ENCODE peak calls at places on chromosomes 5 and 9, in four cellular contexts. One of them, this sample, is unnamed.

GRCh38 chr5:135596364-135596763 is 17.6 kb upstream of the CXCL14 start:
- DNase-seq in SK-N-SH: no peak
- DNase-seq in mesothelial cell of epicardium: no peak
- DNase-seq in GM23338: no peak
- DNase-seq in this sample: no peak

GRCh38 chr5:138180183-138180782 is 1.4 kb downstream of the KIF20A start:
- DNase-seq in SK-N-SH: peak
- DNase-seq in mesothelial cell of epicardium: no peak
- DNase-seq in GM23338: peak
- DNase-seq in this sample: peak

GRCh38 chr9:11319477-11320060 is 706.8 kb upstream of the PTPRD start:
- DNase-seq in SK-N-SH: peak
- DNase-seq in mesothelial cell of epicardium: no peak
- DNase-seq in GM23338: peak
- DNase-seq in this sample: no peak

GRCh38 chr5:132491368-132492364 is 1.1 kb upstream of the IRF1 start:
- DNase-seq in SK-N-SH: no peak
- DNase-seq in mesothelial cell of epicardium: no peak
- DNase-seq in GM23338: peak
- DNase-seq in this sample: no peak

GRCh38 chr5:138025285-138025684 is 7.6 kb downstream of the FAM13B start:
- DNase-seq in SK-N-SH: no peak
- DNase-seq in mesothelial cell of epicardium: no peak
- DNase-seq in GM23338: no peak
- DNase-seq in this sample: no peak

GRCh38 chr5:31531543-31531887 is 378 bp downstream of the DROSHA start:
- DNase-seq in SK-N-SH: peak
- DNase-seq in mesothelial cell of epicardium: no peak
- DNase-seq in GM23338: no peak
- DNase-seq in this sample: peak

GRCh38 chr9:125074976-125075375 is 68.4 kb downstream of the SCAI start:
- DNase-seq in SK-N-SH: no peak
- DNase-seq in mesothelial cell of epicardium: no peak
- DNase-seq in GM23338: no peak
- DNase-seq in this sample: no peak

GRCh38 chr9:16445141-16445920 is 425.1 kb downstream of the BNC2 start:
- DNase-seq in SK-N-SH: no peak
- DNase-seq in mesothelial cell of epicardium: no peak
- DNase-seq in GM23338: no peak
- DNase-seq in this sample: no peak

GRCh38 chr9:113973226-113973625 is 97.1 kb downstream of the ZNF618 start:
- DNase-seq in SK-N-SH: no peak
- DNase-seq in mesothelial cell of epicardium: no peak
- DNase-seq in GM23338: no peak
- DNase-seq in this sample: no peak

GRCh38 chr5:156481741-156482140 is 154.8 kb downstream of the SGCD start:
- DNase-seq in SK-N-SH: no peak
- DNase-seq in mesothelial cell of epicardium: no peak
- DNase-seq in GM23338: no peak
- DNase-seq in this sample: no peak

GRCh38 chr9:111805841-111806241 is 11.1 kb upstream of the SHOC1 start:
- DNase-seq in SK-N-SH: no peak
- DNase-seq in mesothelial cell of epicardium: no peak
- DNase-seq in GM23338: no peak
- DNase-seq in this sample: no peak

GRCh38 chr5:123785160-123786001 is 273.4 kb downstream of the CSNK1G3 start:
- DNase-seq in SK-N-SH: peak
- DNase-seq in mesothelial cell of epicardium: no peak
- DNase-seq in GM23338: peak
- DNase-seq in this sample: no peak

GRCh38 chr9:114348906-114349482 is 19.3 kb downstream of the ORM2 start:
- DNase-seq in SK-N-SH: no peak
- DNase-seq in mesothelial cell of epicardium: no peak
- DNase-seq in GM23338: peak
- DNase-seq in this sample: peak

GRCh38 chr9:93468763-93469456 is 15.5 kb upstream of the FAM120AOS start:
- DNase-seq in SK-N-SH: no peak
- DNase-seq in mesothelial cell of epicardium: no peak
- DNase-seq in GM23338: no peak
- DNase-seq in this sample: no peak

GRCh38 chr5:31459594-31459993 is 72.3 kb downstream of the DROSHA start:
- DNase-seq in SK-N-SH: no peak
- DNase-seq in mesothelial cell of epicardium: no peak
- DNase-seq in GM23338: no peak
- DNase-seq in this sample: no peak

GRCh38 chr5:156800982-156801381 is 49.1 kb upstream of the PPP1R2B start:
- DNase-seq in SK-N-SH: no peak
- DNase-seq in mesothelial cell of epicardium: no peak
- DNase-seq in GM23338: peak
- DNase-seq in this sample: no peak

GRCh38 chr9:97740848-97741821 is 44.0 kb upstream of the XPA start:
- DNase-seq in SK-N-SH: peak
- DNase-seq in mesothelial cell of epicardium: peak
- DNase-seq in GM23338: peak
- DNase-seq in this sample: peak

GRCh38 chr5:43115968-43116367 is 4.7 kb upstream of the ZNF131 start:
- DNase-seq in SK-N-SH: no peak
- DNase-seq in mesothelial cell of epicardium: no peak
- DNase-seq in GM23338: no peak
- DNase-seq in this sample: no peak

GRCh38 chr5:43121565-43122484 is 1.1 kb downstream of the ZNF131 start:
- DNase-seq in SK-N-SH: peak
- DNase-seq in mesothelial cell of epicardium: no peak
- DNase-seq in GM23338: peak
- DNase-seq in this sample: peak

GRCh38 chr5:43117092-43117491 is 3.6 kb upstream of the ZNF131 start:
- DNase-seq in SK-N-SH: no peak
- DNase-seq in mesothelial cell of epicardium: no peak
- DNase-seq in GM23338: no peak
- DNase-seq in this sample: no peak

GRCh38 chr5:43123887-43124286 is 3.2 kb downstream of the ZNF131 start:
- DNase-seq in SK-N-SH: no peak
- DNase-seq in mesothelial cell of epicardium: no peak
- DNase-seq in GM23338: no peak
- DNase-seq in this sample: no peak

GRCh38 chr5:43120720-43121564 is at the start of gene ZNF131:
- DNase-seq in SK-N-SH: peak
- DNase-seq in mesothelial cell of epicardium: peak
- DNase-seq in GM23338: peak
- DNase-seq in this sample: peak
- TF ChIP-seq CTCF in SK-N-SH: no peak
- TF ChIP-seq CTCF in mesothelial cell of epicardium: no peak
- TF ChIP-seq CTCF in GM23338: no peak
- TF ChIP-seq CTCF in this sample: no peak

DNA sequence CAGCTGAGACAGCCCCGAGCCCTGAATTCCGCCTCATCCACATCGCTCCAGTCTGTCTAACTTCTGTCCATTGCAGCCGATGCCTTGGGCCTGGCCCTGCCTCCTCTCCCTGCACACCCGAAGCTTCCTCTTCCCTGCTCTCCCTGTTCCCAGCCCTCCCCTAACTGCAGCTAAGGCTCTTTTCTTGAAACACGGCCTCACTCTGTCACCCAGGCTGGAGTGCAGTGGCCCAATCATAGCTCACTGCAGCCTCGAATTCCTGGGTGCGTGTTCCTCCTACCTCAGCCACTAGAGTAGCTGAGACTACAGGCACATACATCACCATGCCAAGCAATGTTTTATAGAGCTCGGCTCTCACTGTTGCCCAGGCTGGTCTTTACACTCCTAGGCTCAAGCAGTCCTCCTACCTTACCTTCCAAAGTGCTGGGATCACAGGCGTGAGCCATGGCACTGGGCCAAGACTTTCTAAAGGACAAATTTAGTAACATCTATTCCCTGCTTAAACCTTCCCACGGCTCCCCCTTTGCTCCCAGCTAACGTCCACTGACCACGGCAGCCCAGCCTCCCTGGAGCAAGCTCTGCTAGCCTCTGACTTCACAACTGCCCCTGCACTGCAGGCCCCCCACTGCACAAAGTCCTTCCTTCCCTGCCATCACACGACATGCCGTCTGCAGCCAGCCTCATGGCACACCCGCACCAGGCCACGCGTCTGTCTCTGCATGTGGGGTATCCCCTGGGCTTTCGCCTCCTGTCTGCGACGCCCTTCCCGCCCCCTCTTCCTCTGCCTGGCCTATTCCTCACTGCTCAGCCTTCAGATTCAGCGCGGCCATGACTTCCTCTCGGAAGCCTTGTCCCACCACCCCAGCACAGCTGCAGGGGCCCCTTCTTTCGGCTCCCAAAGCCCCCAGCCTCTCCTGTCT is 28.6 kb downstream of the LAMC3 start:
- DNase-seq in SK-N-SH: no peak
- DNase-seq in mesothelial cell of epicardium: no peak
- DNase-seq in GM23338: no peak
- DNase-seq in this sample: no peak
- TF ChIP-seq CTCF in SK-N-SH: no peak
- TF ChIP-seq CTCF in mesothelial cell of epicardium: no peak
- TF ChIP-seq CTCF in GM23338: no peak
- TF ChIP-seq CTCF in this sample: no peak

GRCh38 chr5:90793183-90793582 is 234.6 kb downstream of the ADGRV1 start:
- DNase-seq in SK-N-SH: no peak
- DNase-seq in mesothelial cell of epicardium: no peak
- DNase-seq in GM23338: no peak
- DNase-seq in this sample: no peak
- TF ChIP-seq CTCF in SK-N-SH: peak
- TF ChIP-seq CTCF in mesothelial cell of epicardium: no peak
- TF ChIP-seq CTCF in GM23338: no peak
- TF ChIP-seq CTCF in this sample: peak

DNA sequence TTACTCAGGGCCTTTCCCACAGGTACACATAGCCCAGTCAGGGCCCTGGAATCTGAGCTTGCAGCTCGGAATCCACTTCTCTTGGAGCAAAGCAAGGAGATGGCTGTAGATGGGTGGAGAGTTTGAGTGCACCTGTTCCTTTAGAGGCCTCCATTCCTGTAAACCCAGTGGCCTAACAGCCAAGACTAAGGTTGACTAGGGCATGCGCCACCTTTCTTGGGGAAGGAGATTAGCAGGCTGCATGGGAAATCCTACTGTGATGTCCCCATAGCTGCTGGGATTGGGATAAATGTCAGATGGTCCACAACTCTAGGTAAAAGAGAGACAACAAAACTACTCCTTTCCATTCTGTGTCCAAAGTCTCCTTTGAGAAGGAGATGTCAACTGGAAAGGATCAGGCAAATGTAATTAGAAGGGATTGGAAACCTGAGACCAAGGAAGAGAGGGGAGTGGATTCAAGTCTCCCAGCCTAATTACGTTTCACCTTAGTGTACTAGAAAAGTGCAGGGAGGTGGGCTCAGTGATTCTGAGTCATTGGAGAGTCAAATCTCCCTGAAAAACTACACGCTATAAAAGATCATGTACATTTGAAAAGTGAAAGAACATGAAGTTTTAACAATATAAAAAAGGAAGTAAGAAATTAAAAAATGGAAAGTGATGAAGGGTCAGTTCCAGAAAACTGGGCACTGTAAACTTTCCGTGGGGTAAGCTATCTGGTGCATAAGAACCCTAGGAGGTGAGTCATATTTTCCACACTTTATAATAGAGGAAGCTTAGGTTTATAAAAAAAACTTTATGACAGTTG is 104.2 kb downstream of the SEC61B start:
- DNase-seq in SK-N-SH: no peak
- DNase-seq in mesothelial cell of epicardium: no peak
- DNase-seq in GM23338: peak
- DNase-seq in this sample: no peak
- TF ChIP-seq CTCF in SK-N-SH: no peak
- TF ChIP-seq CTCF in mesothelial cell of epicardium: no peak
- TF ChIP-seq CTCF in GM23338: peak
- TF ChIP-seq CTCF in this sample: no peak

GRCh38 chr9:127789179-127789578 is 3.3 kb downstream of the CDK9 start:
- DNase-seq in SK-N-SH: no peak
- DNase-seq in mesothelial cell of epicardium: no peak
- DNase-seq in GM23338: no peak
- DNase-seq in this sample: no peak

GRCh38 chr9:127788337-127789011 is 2.6 kb downstream of the CDK9 start:
- DNase-seq in SK-N-SH: no peak
- DNase-seq in mesothelial cell of epicardium: no peak
- DNase-seq in GM23338: no peak
- DNase-seq in this sample: no peak

GRCh38 chr9:127785023-127785932 is 556 bp upstream of the CDK9 start:
- DNase-seq in SK-N-SH: peak
- DNase-seq in mesothelial cell of epicardium: peak
- DNase-seq in GM23338: peak
- DNase-seq in this sample: peak

GRCh38 chr9:127785933-127786772 is at the start of gene CDK9:
- DNase-seq in SK-N-SH: peak
- DNase-seq in mesothelial cell of epicardium: peak
- DNase-seq in GM23338: peak
- DNase-seq in this sample: peak

DNA sequence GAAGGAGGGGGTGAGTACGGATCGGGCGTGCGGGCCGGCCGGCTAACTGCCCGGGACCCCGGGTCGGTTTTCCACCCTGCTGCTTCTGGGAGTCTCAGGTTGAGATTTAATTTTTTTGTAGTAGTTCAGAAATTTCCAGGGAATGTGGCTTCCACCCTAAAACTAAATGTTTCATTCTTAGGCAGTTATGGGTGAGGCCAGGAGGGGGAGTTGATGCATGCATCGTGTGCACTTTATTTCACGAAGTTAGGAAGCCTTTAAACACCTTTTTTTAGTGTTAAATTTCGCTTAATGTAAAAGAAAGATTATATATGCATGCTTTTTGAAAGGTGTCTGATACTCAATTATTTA is 914 bp downstream of the CDK9 start:
- DNase-seq in SK-N-SH: no peak
- DNase-seq in mesothelial cell of epicardium: no peak
- DNase-seq in GM23338: no peak
- DNase-seq in this sample: no peak
- TF ChIP-seq CTCF in SK-N-SH: peak
- TF ChIP-seq CTCF in mesothelial cell of epicardium: peak
- TF ChIP-seq CTCF in GM23338: no peak
- TF ChIP-seq CTCF in this sample: peak

DNA sequence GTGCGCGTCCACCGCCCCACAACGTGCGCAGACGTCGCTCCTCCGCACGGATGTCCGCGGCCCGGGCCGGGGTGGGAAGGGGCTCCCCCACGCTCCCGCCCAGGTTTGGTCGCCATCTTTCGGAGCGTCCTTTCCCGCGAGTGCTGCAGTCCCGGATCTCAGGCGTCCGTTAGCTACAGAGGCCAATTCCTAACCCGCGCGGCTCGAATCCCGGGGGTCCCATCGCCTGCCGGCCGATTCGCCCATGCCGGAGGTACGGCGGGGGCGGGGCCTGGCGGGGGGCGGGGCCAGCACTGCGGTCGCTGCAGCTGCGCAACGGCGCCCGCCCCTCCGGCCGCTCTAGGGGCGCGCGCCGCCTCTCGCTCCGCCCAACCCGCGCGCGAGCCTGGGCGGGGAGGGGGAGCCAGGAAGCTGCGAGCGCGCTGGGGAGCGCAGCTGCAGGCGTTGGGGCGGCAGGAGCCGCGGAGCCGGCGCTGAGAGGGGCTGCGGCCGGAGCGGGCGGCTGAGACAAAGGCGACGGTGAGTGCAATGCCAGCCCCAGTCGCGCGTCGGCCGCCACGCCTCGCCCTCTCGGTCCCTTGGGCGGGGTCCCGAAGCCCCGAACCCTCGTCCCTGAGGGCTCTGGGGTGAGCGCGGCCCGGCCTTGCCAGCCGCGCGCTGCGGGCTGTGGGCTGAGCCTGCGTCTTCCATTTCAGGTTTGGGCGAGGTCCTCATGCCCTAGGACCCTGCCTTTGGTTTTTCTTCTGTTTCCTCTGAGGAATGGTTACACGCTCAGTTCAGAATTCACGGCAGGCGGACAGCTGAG is at the start of gene CDC42SE2:
- DNase-seq in SK-N-SH: peak
- DNase-seq in mesothelial cell of epicardium: peak
- DNase-seq in GM23338: peak
- DNase-seq in this sample: peak
- TF ChIP-seq CTCF in SK-N-SH: no peak
- TF ChIP-seq CTCF in mesothelial cell of epicardium: no peak
- TF ChIP-seq CTCF in GM23338: no peak
- TF ChIP-seq CTCF in this sample: peak